ENCODE peak calls at places on chromosomes 12 and 14, in nine cellular contexts. T is lower lobe of right lung; C is cardiac fibroblast; R is HL-60; F is Calu3; U is CD8-positive, alpha-beta T cell; V is HFF-Myc; O is MCF 10A; P is AG09319. D is an unnamed sample.

GRCh38 chr12:56158926-56159461 is 835 bp downstream of the MYL6 start:
- DNase-seq in V (no peak), T (peak; percentile 93), C (peak; percentile 86), U (no peak), R (no peak), O (peak; percentile 84), P (peak; percentile 76), F (peak; percentile 67), D (peak; percentile 18)

GRCh38 chr12:117685115-117685926 is 283.5 kb downstream of the KSR2 start:
- DNase-seq in C (no peak), T (no peak), V (peak; percentile 65), P (peak; percentile 34), O (peak; percentile 73), U (no peak), F (peak; percentile 75), R (no peak), D (peak; percentile 59)

GRCh38 chr12:45322810-45323209 is 106.9 kb downstream of the ANO6 start:
- DNase-seq in O (no peak), F (no peak), P (no peak), T (no peak), V (no peak), R (no peak), C (peak; percentile 33), U (no peak), D (no peak)

GRCh38 chr14:36507847-36508417 is 12.1 kb downstream of the NKX2-1 start:
- DNase-seq in R (no peak), V (no peak), P (no peak), U (no peak), O (no peak), F (no peak), T (no peak), C (no peak), D (no peak)

GRCh38 chr14:58738876-58739275 is 101.1 kb downstream of the DACT1 start:
- DNase-seq in T (no peak), V (no peak), U (no peak), F (no peak), R (no peak), P (no peak), O (no peak), C (no peak), D (no peak)

GRCh38 chr14:99968156-99968920 is 96.9 kb upstream of the EVL start:
- DNase-seq in C (peak; percentile 63), O (peak; percentile 27), T (no peak), P (peak; percentile 66), F (no peak), V (peak; percentile 98), R (no peak), U (no peak), D (peak; percentile 92)

GRCh38 chr12:44835641-44836379 is 40.3 kb downstream of the NELL2 start:
- DNase-seq in V (no peak), C (no peak), U (no peak), R (no peak), T (no peak), F (no peak), P (no peak), O (peak; percentile 18), D (no peak)

GRCh38 chr12:66964629-66965028 is 285.8 kb upstream of the GRIP1 start:
- DNase-seq in O (no peak), P (no peak), U (peak; percentile 4), T (no peak), F (no peak), R (no peak), C (no peak), V (no peak), D (peak; percentile 82)

GRCh38 chr12:96106137-96106536 is 70.8 kb upstream of the LTA4H start:
- DNase-seq in V (no peak), U (no peak), F (no peak), T (no peak), O (no peak), P (no peak), C (no peak), R (no peak), D (no peak)

GRCh38 chr14:72141084-72141483 is 208.9 kb downstream of the RGS6 start:
- DNase-seq in F (no peak), C (no peak), R (no peak), U (no peak), V (no peak), P (no peak), T (no peak), O (no peak), D (no peak)

GRCh38 chr12:84599539-84599938 is 313.1 kb downstream of the SLC6A15 start:
- DNase-seq in U (no peak), C (peak; percentile 2), F (peak; percentile 22), T (no peak), R (no peak), V (peak; percentile 56), P (no peak), O (peak; percentile 27), D (peak; percentile 3)

GRCh38 chr12:49507139-49507538 is 31.7 kb upstream of the KCNH3 start:
- DNase-seq in O (peak; percentile 44), C (peak; percentile 93), V (peak; percentile 60), P (peak; percentile 20), T (no peak), F (peak; percentile 45), R (no peak), U (no peak), D (peak; percentile 78)

GRCh38 chr14:71137536-71138235 is 230.4 kb downstream of the PCNX1 start:
- DNase-seq in C (no peak), R (no peak), U (no peak), V (no peak), O (no peak), F (no peak), P (no peak), T (no peak), D (no peak)

GRCh38 chr12:132329036-132329738 is at the start of gene GALNT9:
- DNase-seq in R (no peak), F (no peak), U (no peak), V (no peak), T (no peak), P (no peak), O (no peak), C (peak; percentile 28), D (no peak)

GRCh38 chr14:100824156-100824555 is 1.8 kb upstream of the MEG3 start:
- DNase-seq in V (no peak), O (no peak), R (no peak), C (peak; percentile 73), T (no peak), P (no peak), F (no peak), U (no peak), D (no peak)

GRCh38 chr12:124684971-124685688 is 117.7 kb upstream of the NCOR2 start:
- DNase-seq in T (no peak), F (no peak), U (no peak), O (peak; percentile 87), R (no peak), V (peak; percentile 39), P (no peak), C (peak; percentile 91), D (peak; percentile 84)

GRCh38 chr12:109739747-109740693 is 26.4 kb downstream of the FAM222A start:
- DNase-seq in V (no peak), C (no peak), U (no peak), R (no peak), F (no peak), P (no peak), O (no peak), T (peak; percentile 39), D (no peak)

GRCh38 chr14:20798932-20799331 is 3.7 kb downstream of the RNASE1 start:
- DNase-seq in U (no peak), O (no peak), C (no peak), R (no peak), P (no peak), T (no peak), F (no peak), V (no peak), D (no peak)

GRCh38 chr12:48105867-48106563 is at the start of gene SENP1:
- DNase-seq in U (peak; percentile 85), O (peak; percentile 81), T (peak; percentile 93), V (peak; percentile 61), F (peak; percentile 82), P (peak; percentile 62), R (peak; percentile 63), C (peak; percentile 91), D (peak; percentile 52)
- TF ChIP-seq CTCF in U (no peak), O (no peak), T (peak; percentile 11), V (no peak), F (no peak), P (no peak), R (no peak), C (peak; percentile 38), D (peak; percentile 23)

GRCh38 chr14:27721760-27722159 is 1044.8 kb upstream of the FOXG1 start:
- DNase-seq in P (no peak), O (no peak), R (no peak), F (no peak), U (no peak), C (no peak), T (no peak), V (no peak), D (no peak)
- TF ChIP-seq CTCF in P (no peak), O (no peak), R (no peak), F (no peak), U (no peak), C (no peak), T (no peak), V (no peak), D (no peak)

GRCh38 chr12:115870021-115870420 is 407.5 kb downstream of the MED13L start:
- DNase-seq in T (no peak), U (no peak), P (no peak), O (no peak), V (no peak), R (no peak), C (no peak), F (no peak), D (no peak)

GRCh38 chr12:115872919-115873357 is 404.6 kb downstream of the MED13L start:
- DNase-seq in C (no peak), P (no peak), U (no peak), V (no peak), O (no peak), R (no peak), F (peak; percentile 88), T (no peak), D (no peak)

GRCh38 chr12:115872212-115872611 is 405.3 kb downstream of the MED13L start:
- DNase-seq in P (no peak), T (no peak), O (no peak), V (no peak), U (no peak), F (no peak), C (no peak), R (no peak), D (no peak)

GRCh38 chr12:115870527-115870926 is 407.0 kb downstream of the MED13L start:
- DNase-seq in R (no peak), T (no peak), U (no peak), P (no peak), F (no peak), C (no peak), O (no peak), V (no peak), D (no peak)

GRCh38 chr12:115871714-115872113 is 405.8 kb downstream of the MED13L start:
- DNase-seq in O (peak; percentile 55), C (peak; percentile 33), U (no peak), R (peak; percentile 4), F (peak; percentile 29), T (no peak), P (peak; percentile 3), V (peak; percentile 54), D (no peak)
- TF ChIP-seq CTCF in O (peak; percentile 33), C (peak; percentile 73), U (no peak), R (peak; percentile 59), F (peak; percentile 48), T (peak; percentile 50), P (peak; percentile 51), V (peak; percentile 69), D (peak; percentile 64)

DNA sequence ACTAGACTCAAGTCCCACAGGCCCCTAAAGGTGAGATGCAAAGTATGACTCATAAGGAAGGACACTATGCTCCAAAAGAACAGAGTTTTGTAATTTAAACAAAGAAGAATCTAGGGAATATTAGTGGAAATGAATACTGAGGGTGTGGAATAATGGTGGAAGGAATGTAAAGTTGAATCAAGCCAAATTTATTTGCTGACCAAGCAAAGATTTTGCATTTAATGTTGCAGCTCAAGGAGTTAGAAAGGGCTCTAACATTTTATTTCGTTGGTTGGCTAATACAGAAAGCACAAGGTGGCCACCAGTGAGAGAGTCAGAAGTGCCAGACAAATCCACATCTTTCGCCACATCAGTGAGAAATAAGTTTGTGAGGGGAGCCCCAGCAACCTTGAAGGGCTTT is 550.3 kb downstream of the FOXG1 start:
- DNase-seq in C (no peak), V (no peak), R (no peak), F (no peak), O (no peak), U (no peak), P (no peak), T (no peak), D (no peak)
- TF ChIP-seq CTCF in C (no peak), V (no peak), R (no peak), F (no peak), O (no peak), U (no peak), P (no peak), T (no peak), D (no peak)

D was measured in astrocyte of the cerebellum.